ENCODE peak calls at places on chromosome 4, in nine cellular contexts. One of them, this sample, is unnamed.

GRCh38 chr4:103496800-103497199 is 223.0 kb downstream of the TACR3 start:
- DNase-seq in neural crest cell: no peak
- DNase-seq in GM20000: no peak
- DNase-seq in endothelial cell: no peak
- DNase-seq in left lung: no peak
- DNase-seq in SK-N-SH: no peak
- DNase-seq in right lobe of liver: no peak
- DNase-seq in AG10803: no peak
- DNase-seq in CD8-positive, alpha-beta T cell: no peak
- DNase-seq in this sample: no peak

GRCh38 chr4:119788334-119789266 is 160.0 kb upstream of the PDE5A start:
- DNase-seq in neural crest cell: no peak
- DNase-seq in GM20000: no peak
- DNase-seq in endothelial cell: no peak
- DNase-seq in left lung: no peak
- DNase-seq in SK-N-SH: no peak
- DNase-seq in right lobe of liver: no peak
- DNase-seq in AG10803: no peak
- DNase-seq in CD8-positive, alpha-beta T cell: no peak
- DNase-seq in this sample: no peak

GRCh38 chr4:13860126-13860525 is 232.6 kb upstream of the BOD1L1 start:
- DNase-seq in neural crest cell: no peak
- DNase-seq in GM20000: no peak
- DNase-seq in endothelial cell: no peak
- DNase-seq in left lung: no peak
- DNase-seq in SK-N-SH: peak
- DNase-seq in right lobe of liver: no peak
- DNase-seq in AG10803: peak
- DNase-seq in CD8-positive, alpha-beta T cell: no peak
- DNase-seq in this sample: no peak

GRCh38 chr4:7369511-7369910 is 65.2 kb downstream of the PSAPL1 start:
- DNase-seq in neural crest cell: no peak
- DNase-seq in GM20000: no peak
- DNase-seq in endothelial cell: no peak
- DNase-seq in left lung: no peak
- DNase-seq in SK-N-SH: no peak
- DNase-seq in right lobe of liver: no peak
- DNase-seq in AG10803: no peak
- DNase-seq in CD8-positive, alpha-beta T cell: no peak
- DNase-seq in this sample: no peak

GRCh38 chr4:19300213-19300612 is 951.5 kb upstream of the SLIT2 start:
- DNase-seq in neural crest cell: no peak
- DNase-seq in GM20000: no peak
- DNase-seq in endothelial cell: no peak
- DNase-seq in left lung: no peak
- DNase-seq in SK-N-SH: no peak
- DNase-seq in right lobe of liver: no peak
- DNase-seq in AG10803: peak
- DNase-seq in CD8-positive, alpha-beta T cell: no peak
- DNase-seq in this sample: no peak

GRCh38 chr4:182536221-182536620 is 293.0 kb downstream of the TENM3 start:
- DNase-seq in neural crest cell: no peak
- DNase-seq in GM20000: no peak
- DNase-seq in endothelial cell: no peak
- DNase-seq in left lung: no peak
- DNase-seq in SK-N-SH: no peak
- DNase-seq in right lobe of liver: no peak
- DNase-seq in AG10803: no peak
- DNase-seq in CD8-positive, alpha-beta T cell: no peak
- DNase-seq in this sample: no peak

GRCh38 chr4:153418581-153418980 is 47.6 kb upstream of the TMEM131L start:
- DNase-seq in neural crest cell: no peak
- DNase-seq in GM20000: no peak
- DNase-seq in endothelial cell: no peak
- DNase-seq in left lung: no peak
- DNase-seq in SK-N-SH: peak
- DNase-seq in right lobe of liver: no peak
- DNase-seq in AG10803: peak
- DNase-seq in CD8-positive, alpha-beta T cell: no peak
- DNase-seq in this sample: no peak

GRCh38 chr4:88775026-88775425 is 77.4 kb upstream of the NAP1L5 start:
- DNase-seq in neural crest cell: no peak
- DNase-seq in GM20000: no peak
- DNase-seq in endothelial cell: no peak
- DNase-seq in left lung: no peak
- DNase-seq in SK-N-SH: no peak
- DNase-seq in right lobe of liver: no peak
- DNase-seq in AG10803: no peak
- DNase-seq in CD8-positive, alpha-beta T cell: no peak
- DNase-seq in this sample: no peak

GRCh38 chr4:14920759-14921313 is 81.4 kb upstream of the CPEB2 start:
- DNase-seq in neural crest cell: no peak
- DNase-seq in GM20000: no peak
- DNase-seq in endothelial cell: no peak
- DNase-seq in left lung: no peak
- DNase-seq in SK-N-SH: no peak
- DNase-seq in right lobe of liver: no peak
- DNase-seq in AG10803: no peak
- DNase-seq in CD8-positive, alpha-beta T cell: no peak
- DNase-seq in this sample: no peak

GRCh38 chr4:159178147-159178541 is 75.3 kb downstream of the RAPGEF2 start:
- DNase-seq in neural crest cell: no peak
- DNase-seq in GM20000: no peak
- DNase-seq in endothelial cell: no peak
- DNase-seq in left lung: no peak
- DNase-seq in SK-N-SH: no peak
- DNase-seq in right lobe of liver: no peak
- DNase-seq in AG10803: peak
- DNase-seq in CD8-positive, alpha-beta T cell: no peak
- DNase-seq in this sample: no peak

GRCh38 chr4:85787133-85787532 is 312.2 kb downstream of the ARHGAP24 start:
- DNase-seq in neural crest cell: no peak
- DNase-seq in GM20000: no peak
- DNase-seq in endothelial cell: no peak
- DNase-seq in left lung: no peak
- DNase-seq in SK-N-SH: no peak
- DNase-seq in right lobe of liver: no peak
- DNase-seq in AG10803: peak
- DNase-seq in CD8-positive, alpha-beta T cell: no peak
- DNase-seq in this sample: no peak

GRCh38 chr4:153234923-153235322 is 30.7 kb downstream of the TRIM2 start:
- DNase-seq in neural crest cell: no peak
- DNase-seq in GM20000: no peak
- DNase-seq in endothelial cell: no peak
- DNase-seq in left lung: no peak
- DNase-seq in SK-N-SH: no peak
- DNase-seq in right lobe of liver: no peak
- DNase-seq in AG10803: peak
- DNase-seq in CD8-positive, alpha-beta T cell: no peak
- DNase-seq in this sample: no peak

GRCh38 chr4:53481586-53481985 is 104.1 kb downstream of the FIP1L1 start:
- DNase-seq in neural crest cell: no peak
- DNase-seq in GM20000: no peak
- DNase-seq in endothelial cell: no peak
- DNase-seq in left lung: peak
- DNase-seq in SK-N-SH: no peak
- DNase-seq in right lobe of liver: no peak
- DNase-seq in AG10803: no peak
- DNase-seq in CD8-positive, alpha-beta T cell: no peak
- DNase-seq in this sample: no peak

GRCh38 chr4:156109943-156110925 is 156.6 kb upstream of the CTSO start:
- DNase-seq in neural crest cell: no peak
- DNase-seq in GM20000: no peak
- DNase-seq in endothelial cell: no peak
- DNase-seq in left lung: peak
- DNase-seq in SK-N-SH: no peak
- DNase-seq in right lobe of liver: no peak
- DNase-seq in AG10803: peak
- DNase-seq in CD8-positive, alpha-beta T cell: no peak
- DNase-seq in this sample: no peak

GRCh38 chr4:21835712-21836111 is 112.9 kb downstream of the KCNIP4 start:
- DNase-seq in neural crest cell: no peak
- DNase-seq in GM20000: no peak
- DNase-seq in endothelial cell: no peak
- DNase-seq in left lung: no peak
- DNase-seq in SK-N-SH: no peak
- DNase-seq in right lobe of liver: no peak
- DNase-seq in AG10803: no peak
- DNase-seq in CD8-positive, alpha-beta T cell: no peak
- DNase-seq in this sample: no peak

GRCh38 chr4:44121210-44121609 is 327.4 kb downstream of the KCTD8 start:
- DNase-seq in neural crest cell: no peak
- DNase-seq in GM20000: no peak
- DNase-seq in endothelial cell: no peak
- DNase-seq in left lung: no peak
- DNase-seq in SK-N-SH: no peak
- DNase-seq in right lobe of liver: no peak
- DNase-seq in AG10803: no peak
- DNase-seq in CD8-positive, alpha-beta T cell: no peak
- DNase-seq in this sample: no peak

GRCh38 chr4:128286474-128287158 is 997 bp downstream of the PGRMC2 start:
- DNase-seq in neural crest cell: no peak
- DNase-seq in GM20000: peak
- DNase-seq in endothelial cell: no peak
- DNase-seq in left lung: no peak
- DNase-seq in SK-N-SH: peak
- DNase-seq in right lobe of liver: no peak
- DNase-seq in AG10803: peak
- DNase-seq in CD8-positive, alpha-beta T cell: no peak
- DNase-seq in this sample: no peak

GRCh38 chr4:109675181-109675580 is 28.1 kb downstream of the CASP6 start:
- DNase-seq in neural crest cell: no peak
- DNase-seq in GM20000: no peak
- DNase-seq in endothelial cell: no peak
- DNase-seq in left lung: no peak
- DNase-seq in SK-N-SH: no peak
- DNase-seq in right lobe of liver: no peak
- DNase-seq in AG10803: no peak
- DNase-seq in CD8-positive, alpha-beta T cell: no peak
- DNase-seq in this sample: no peak

GRCh38 chr4:39125600-39125985 is 56.7 kb upstream of the WDR19 start:
- DNase-seq in neural crest cell: no peak
- DNase-seq in GM20000: no peak
- DNase-seq in endothelial cell: no peak
- DNase-seq in left lung: no peak
- DNase-seq in SK-N-SH: no peak
- DNase-seq in right lobe of liver: no peak
- DNase-seq in AG10803: no peak
- DNase-seq in CD8-positive, alpha-beta T cell: no peak
- DNase-seq in this sample: no peak

GRCh38 chr4:169619518-169619957 is 840 bp upstream of the CLCN3 start:
- DNase-seq in neural crest cell: no peak
- DNase-seq in GM20000: peak
- DNase-seq in endothelial cell: peak
- DNase-seq in left lung: no peak
- DNase-seq in SK-N-SH: peak
- DNase-seq in right lobe of liver: peak
- DNase-seq in AG10803: peak
- DNase-seq in CD8-positive, alpha-beta T cell: peak
- DNase-seq in this sample: peak

GRCh38 chr4:169618986-169619385 is 1.4 kb upstream of the CLCN3 start:
- DNase-seq in neural crest cell: no peak
- DNase-seq in GM20000: no peak
- DNase-seq in endothelial cell: no peak
- DNase-seq in left lung: no peak
- DNase-seq in SK-N-SH: no peak
- DNase-seq in right lobe of liver: no peak
- DNase-seq in AG10803: no peak
- DNase-seq in CD8-positive, alpha-beta T cell: no peak
- DNase-seq in this sample: no peak

GRCh38 chr4:169621754-169622481 is 1.5 kb downstream of the CLCN3 start:
- DNase-seq in neural crest cell: no peak
- DNase-seq in GM20000: no peak
- DNase-seq in endothelial cell: no peak
- DNase-seq in left lung: no peak
- DNase-seq in SK-N-SH: peak
- DNase-seq in right lobe of liver: no peak
- DNase-seq in AG10803: peak
- DNase-seq in CD8-positive, alpha-beta T cell: no peak
- DNase-seq in this sample: no peak

GRCh38 chr4:169620846-169621228 is 459 bp downstream of the CLCN3 start:
- DNase-seq in neural crest cell: no peak
- DNase-seq in GM20000: no peak
- DNase-seq in endothelial cell: peak
- DNase-seq in left lung: no peak
- DNase-seq in SK-N-SH: peak
- DNase-seq in right lobe of liver: peak
- DNase-seq in AG10803: no peak
- DNase-seq in CD8-positive, alpha-beta T cell: no peak
- DNase-seq in this sample: no peak

GRCh38 chr4:169619958-169620845 is at the start of gene CLCN3:
- DNase-seq in neural crest cell: peak
- DNase-seq in GM20000: peak
- DNase-seq in endothelial cell: peak
- DNase-seq in left lung: peak
- DNase-seq in SK-N-SH: peak
- DNase-seq in right lobe of liver: peak
- DNase-seq in AG10803: peak
- DNase-seq in CD8-positive, alpha-beta T cell: peak
- DNase-seq in this sample: peak
- TF ChIP-seq CTCF in neural crest cell: peak
- TF ChIP-seq CTCF in GM20000: no peak
- TF ChIP-seq CTCF in endothelial cell: no peak
- TF ChIP-seq CTCF in left lung: peak
- TF ChIP-seq CTCF in SK-N-SH: no peak
- TF ChIP-seq CTCF in right lobe of liver: peak
- TF ChIP-seq CTCF in AG10803: peak
- TF ChIP-seq CTCF in CD8-positive, alpha-beta T cell: no peak
- TF ChIP-seq CTCF in this sample: no peak

GRCh38 chr4:107666134-107666533 is 53.9 kb downstream of the PAPSS1 start:
- DNase-seq in neural crest cell: no peak
- DNase-seq in GM20000: no peak
- DNase-seq in endothelial cell: no peak
- DNase-seq in left lung: no peak
- DNase-seq in SK-N-SH: peak
- DNase-seq in right lobe of liver: no peak
- DNase-seq in AG10803: peak
- DNase-seq in CD8-positive, alpha-beta T cell: no peak
- DNase-seq in this sample: no peak
- TF ChIP-seq CTCF in neural crest cell: peak
- TF ChIP-seq CTCF in GM20000: no peak
- TF ChIP-seq CTCF in endothelial cell: no peak
- TF ChIP-seq CTCF in left lung: no peak
- TF ChIP-seq CTCF in SK-N-SH: peak
- TF ChIP-seq CTCF in right lobe of liver: peak
- TF ChIP-seq CTCF in AG10803: peak
- TF ChIP-seq CTCF in CD8-positive, alpha-beta T cell: no peak
- TF ChIP-seq CTCF in this sample: peak

GRCh38 chr4:74794341-74794801 is at the start of gene BTC:
- DNase-seq in neural crest cell: peak
- DNase-seq in GM20000: no peak
- DNase-seq in endothelial cell: peak
- DNase-seq in left lung: peak
- DNase-seq in SK-N-SH: peak
- DNase-seq in right lobe of liver: peak
- DNase-seq in AG10803: no peak
- DNase-seq in CD8-positive, alpha-beta T cell: no peak
- DNase-seq in this sample: peak
- TF ChIP-seq CTCF in neural crest cell: peak
- TF ChIP-seq CTCF in GM20000: no peak
- TF ChIP-seq CTCF in endothelial cell: no peak
- TF ChIP-seq CTCF in left lung: no peak
- TF ChIP-seq CTCF in SK-N-SH: no peak
- TF ChIP-seq CTCF in right lobe of liver: peak
- TF ChIP-seq CTCF in AG10803: peak
- TF ChIP-seq CTCF in CD8-positive, alpha-beta T cell: no peak
- TF ChIP-seq CTCF in this sample: peak

GRCh38 chr4:10013722-10014121 is 7.6 kb downstream of the SLC2A9 start:
- DNase-seq in neural crest cell: peak
- DNase-seq in GM20000: peak
- DNase-seq in endothelial cell: peak
- DNase-seq in left lung: no peak
- DNase-seq in SK-N-SH: peak
- DNase-seq in right lobe of liver: peak
- DNase-seq in AG10803: peak
- DNase-seq in CD8-positive, alpha-beta T cell: no peak
- DNase-seq in this sample: no peak
- TF ChIP-seq CTCF in neural crest cell: peak
- TF ChIP-seq CTCF in GM20000: peak
- TF ChIP-seq CTCF in endothelial cell: peak
- TF ChIP-seq CTCF in left lung: peak
- TF ChIP-seq CTCF in SK-N-SH: no peak
- TF ChIP-seq CTCF in right lobe of liver: peak
- TF ChIP-seq CTCF in AG10803: peak
- TF ChIP-seq CTCF in CD8-positive, alpha-beta T cell: no peak
- TF ChIP-seq CTCF in this sample: peak

This sample was measured in progenitor cell of endocrine pancreas.